ENCODE peak calls at places on chromosomes 3 and 15, in five cellular contexts. E is heart right ventricle, H is transverse colon, Y is tibial artery, A is GM23338. W is an unnamed sample.

GRCh38 chr3:183244219-183244618 is 8.8 kb upstream of the B3GNT5 start:
- DNase-seq in A (no peak), E (peak; percentile 33), H (peak; percentile 60), Y (peak; percentile 75), W (no peak)

GRCh38 chr3:189041482-189042090 is 130.2 kb upstream of the TPRG1 start:
- DNase-seq in E (no peak), H (peak; percentile 47), Y (no peak), A (peak; percentile 91), W (no peak)

GRCh38 chr3:62525276-62525675 is 151.9 kb upstream of the FEZF2 start:
- DNase-seq in E (no peak), Y (no peak), A (no peak), H (no peak), W (no peak)

GRCh38 chr3:60636846-60637245 is 614.4 kb downstream of the FHIT start:
- DNase-seq in Y (no peak), H (no peak), A (peak; percentile 44), E (no peak), W (no peak)

GRCh38 chr15:92808611-92809063 is 91.5 kb upstream of the CHD2 start:
- DNase-seq in E (peak; percentile 62), Y (peak; percentile 59), H (no peak), A (peak; percentile 69), W (no peak)

GRCh38 chr3:112486811-112487505 is 12.3 kb downstream of the BTLA start:
- DNase-seq in H (no peak), A (no peak), Y (no peak), E (no peak), W (no peak)

GRCh38 chr3:168186293-168186983 is 90.7 kb upstream of the GOLIM4 start:
- DNase-seq in Y (no peak), H (no peak), E (no peak), A (no peak), W (no peak)

GRCh38 chr3:124352143-124352528 is 360.2 kb upstream of the ROPN1 start:
- DNase-seq in E (no peak), A (no peak), H (no peak), Y (no peak), W (no peak)

GRCh38 chr3:57646723-57647122 is 46.2 kb downstream of the DENND6A start:
- DNase-seq in E (no peak), Y (peak; percentile 28), A (no peak), H (no peak), W (no peak)

GRCh38 chr3:154430014-154430413 is at the start of gene GPR149:
- DNase-seq in Y (no peak), A (peak; percentile 56), H (no peak), E (no peak), W (no peak)

GRCh38 chr15:29266052-29266572 is 3.5 kb downstream of the NSMCE3 start:
- DNase-seq in E (no peak), Y (no peak), H (no peak), A (no peak), W (no peak)

GRCh38 chr15:25508369-25509002 is 69.7 kb upstream of the UBE3A start:
- DNase-seq in Y (no peak), H (no peak), A (peak; percentile 68), E (no peak), W (no peak)

GRCh38 chr15:77295446-77295845 is 124.5 kb downstream of the PEAK1 start:
- DNase-seq in Y (no peak), A (no peak), H (no peak), E (no peak), W (no peak)

GRCh38 chr3:142445816-142446254 is 2.0 kb downstream of the XRN1 start:
- DNase-seq in E (no peak), Y (no peak), H (peak; percentile 31), A (no peak), W (no peak)

GRCh38 chr15:51853987-51854386 is 24.5 kb downstream of the TMOD3 start:
- DNase-seq in H (no peak), E (no peak), A (no peak), Y (no peak), W (no peak)

DNA sequence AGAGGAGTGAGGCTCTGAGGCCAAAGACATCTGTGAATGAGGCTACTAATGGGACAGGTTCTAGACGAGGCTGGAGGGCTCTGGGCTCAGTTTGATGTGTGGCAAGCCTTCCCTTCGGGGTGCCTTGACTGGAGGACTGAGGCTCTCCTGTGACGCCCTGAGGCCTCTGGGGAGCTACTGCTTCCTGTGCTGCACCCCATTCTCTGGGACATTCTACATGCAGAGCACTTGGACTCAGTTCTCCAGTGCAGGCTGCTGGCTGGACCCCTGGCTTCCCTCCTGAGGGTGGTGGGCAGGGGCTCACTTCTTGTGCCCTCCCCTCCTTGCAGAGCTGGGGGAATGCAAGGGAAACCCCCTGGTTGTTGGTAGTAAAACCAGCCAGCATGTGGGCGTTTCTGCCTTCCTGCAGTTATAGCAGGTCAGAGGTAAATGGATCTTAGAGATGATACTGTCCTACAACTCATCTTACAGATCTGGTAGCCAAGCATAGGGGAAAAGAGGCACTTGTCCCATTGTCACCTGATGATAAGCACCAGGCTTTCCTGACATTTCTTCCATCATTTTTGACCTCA is 133.3 kb downstream of the CHDH start:
- DNase-seq in A (no peak), Y (no peak), H (no peak), E (no peak), W (no peak)
- H3K27ac ChIP-seq in A (no peak overlapping the region), Y (no peak overlapping the region), H (no peak overlapping the region), E (no peak overlapping the region), W (peak overlapping the region; percentile 75)

GRCh38 chr3:107757140-107757539 is 234.4 kb downstream of the BBX start:
- DNase-seq in Y (no peak), A (no peak), E (no peak), H (no peak), W (no peak)

GRCh38 chr3:107752202-107752990 is 229.6 kb downstream of the BBX start:
- DNase-seq in E (no peak), Y (no peak), H (no peak), A (peak; percentile 68), W (no peak)

GRCh38 chr3:107753988-107754387 is 231.2 kb downstream of the BBX start:
- DNase-seq in A (no peak), E (no peak), H (no peak), Y (no peak), W (no peak)

GRCh38 chr3:107756649-107757048 is 233.9 kb downstream of the BBX start:
- DNase-seq in A (no peak), E (no peak), H (no peak), Y (no peak), W (no peak)

GRCh38 chr3:107753494-107753893 is 230.7 kb downstream of the BBX start:
- DNase-seq in A (peak; percentile 64), E (no peak), Y (peak; percentile 33), H (peak; percentile 29), W (no peak)
- TF ChIP-seq CTCF in A (peak; percentile 75), E (peak; percentile 38), Y (peak; percentile 48), H (peak; percentile 38), W (no peak)

GRCh38 chr3:126916546-126916945 is 66.4 kb upstream of the PLXNA1 start:
- DNase-seq in Y (no peak), H (no peak), A (no peak), E (no peak), W (no peak)
- H3K27ac ChIP-seq in Y (no peak overlapping the region), H (no peak overlapping the region), A (no peak overlapping the region), E (no peak overlapping the region), W (no peak overlapping the region)

GRCh38 chr3:175386630-175387029 is 527.5 kb downstream of the NAALADL2 start:
- DNase-seq in E (no peak), H (no peak), Y (no peak), A (no peak), W (no peak)

GRCh38 chr3:175383813-175384212 is 524.7 kb downstream of the NAALADL2 start:
- DNase-seq in A (no peak), Y (no peak), E (no peak), H (no peak), W (no peak)

GRCh38 chr3:175384569-175384968 is 525.4 kb downstream of the NAALADL2 start:
- DNase-seq in A (no peak), E (no peak), Y (no peak), H (no peak), W (no peak)

GRCh38 chr3:175381685-175382084 is 522.6 kb downstream of the NAALADL2 start:
- DNase-seq in H (no peak), E (no peak), A (no peak), Y (no peak), W (no peak)

GRCh38 chr3:175383366-175383765 is 524.2 kb downstream of the NAALADL2 start:
- DNase-seq in A (no peak), Y (no peak), H (no peak), E (no peak), W (no peak)
- TF ChIP-seq CTCF in A (no peak), Y (no peak), H (no peak), E (no peak), W (no peak)

GRCh38 chr15:40094156-40094555 is 14.5 kb downstream of the BMF start:
- DNase-seq in E (no peak), A (no peak), Y (no peak), H (no peak), W (no peak)

GRCh38 chr15:40096094-40096876 is 12.4 kb downstream of the BMF start:
- DNase-seq in E (no peak), H (no peak), Y (no peak), A (no peak), W (no peak)

GRCh38 chr15:40097096-40097967 is 11.3 kb downstream of the BMF start:
- DNase-seq in H (no peak), Y (no peak), E (no peak), A (no peak), W (no peak)

GRCh38 chr15:40093224-40093842 is 15.3 kb downstream of the BMF start:
- DNase-seq in H (no peak), E (no peak), A (peak; percentile 34), Y (no peak), W (no peak)

DNA sequence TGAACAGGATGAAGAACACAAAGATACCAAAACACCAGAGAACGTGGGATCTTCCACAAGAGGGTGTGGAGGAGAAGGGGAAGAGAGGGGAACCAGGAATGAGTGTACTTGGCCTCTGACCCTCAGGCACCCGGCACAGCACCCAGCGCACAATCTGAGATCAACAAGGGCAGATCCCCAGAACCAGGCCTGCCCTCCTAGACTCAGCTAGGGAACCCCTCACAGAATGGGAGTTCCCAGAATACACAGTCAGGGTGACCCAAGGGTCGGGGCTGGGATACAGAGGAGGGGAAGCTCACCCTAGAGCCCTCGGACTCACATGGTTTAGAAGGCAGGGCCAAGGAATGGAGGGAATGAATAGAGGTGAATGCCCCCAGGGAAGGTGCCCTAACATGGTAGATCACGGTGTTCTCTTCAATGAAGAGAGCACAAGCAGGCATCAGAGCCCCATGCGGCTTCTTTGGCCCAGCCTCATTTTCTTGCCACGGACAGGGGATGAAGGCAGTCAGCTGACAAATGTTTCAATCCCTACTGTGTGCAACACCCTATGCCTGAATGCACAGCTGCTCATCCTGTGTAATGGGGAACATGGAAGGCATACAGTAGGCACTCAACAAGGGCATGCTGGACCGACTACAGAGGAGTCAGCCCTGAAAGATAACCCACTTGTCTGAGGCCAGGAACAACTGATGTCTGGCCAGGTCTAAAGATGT is 13.1 kb downstream of the BMF start:
- DNase-seq in E (no peak), Y (no peak), A (no peak), H (no peak), W (no peak)
- H3K27ac ChIP-seq in E (peak overlapping the region; percentile 33), Y (peak overlapping the region; percentile 20), A (no peak overlapping the region), H (peak overlapping the region; percentile 94), W (no peak overlapping the region)

W was measured in right atrium auricular region.